ENCODE peak calls at places on chromosome 2, in four cellular contexts. Y is neural crest cell, M is foreskin keratinocyte, A is sigmoid colon. I is an unnamed sample.

GRCh38 chr2:133776936-133777587 is 208.8 kb upstream of the NCKAP5 start:
- DNase-seq in A (no peak), Y (no peak), M (no peak), I (no peak)

GRCh38 chr2:200700856-200701255 is 110.9 kb upstream of the BZW1 start:
- DNase-seq in M (no peak), Y (no peak), A (no peak), I (no peak)

GRCh38 chr2:70759446-70759845 is 8.6 kb downstream of the ADD2 start:
- DNase-seq in A (no peak), Y (no peak), M (no peak), I (no peak)

GRCh38 chr2:206031162-206031784 is 54.7 kb downstream of the INO80D start:
- DNase-seq in A (no peak), M (peak), Y (no peak), I (no peak)

GRCh38 chr2:28296904-28297303 is 95.8 kb upstream of the FOSL2 start:
- DNase-seq in M (peak), Y (no peak), A (no peak), I (no peak)

GRCh38 chr2:73593676-73594075 is 48.5 kb downstream of the NAT8 start:
- DNase-seq in M (no peak), A (no peak), Y (no peak), I (no peak)

GRCh38 chr2:6863792-6864191 is 1.9 kb downstream of the CMPK2 start:
- DNase-seq in Y (no peak), A (peak), M (no peak), I (no peak)

GRCh38 chr2:8327371-8328100 is 354.3 kb upstream of the ID2 start:
- DNase-seq in A (no peak), Y (no peak), M (no peak), I (no peak)

GRCh38 chr2:69544951-69545350 is 98.6 kb downstream of the AAK1 start:
- DNase-seq in M (no peak), Y (no peak), A (no peak), I (no peak)

GRCh38 chr2:223800908-223801307 is 36.5 kb downstream of the AP1S3 start:
- DNase-seq in Y (no peak), M (no peak), A (no peak), I (no peak)

GRCh38 chr2:20578895-20579825 is 71.7 kb downstream of the HS1BP3 start:
- DNase-seq in M (peak), A (peak), Y (peak), I (no peak)

GRCh38 chr2:19844750-19845149 is 57.0 kb downstream of the TTC32 start:
- DNase-seq in Y (no peak), A (no peak), M (no peak), I (peak)

GRCh38 chr2:168874368-168875005 is 15.7 kb downstream of the SPC25 start:
- DNase-seq in A (no peak), M (no peak), Y (no peak), I (no peak)

DNA sequence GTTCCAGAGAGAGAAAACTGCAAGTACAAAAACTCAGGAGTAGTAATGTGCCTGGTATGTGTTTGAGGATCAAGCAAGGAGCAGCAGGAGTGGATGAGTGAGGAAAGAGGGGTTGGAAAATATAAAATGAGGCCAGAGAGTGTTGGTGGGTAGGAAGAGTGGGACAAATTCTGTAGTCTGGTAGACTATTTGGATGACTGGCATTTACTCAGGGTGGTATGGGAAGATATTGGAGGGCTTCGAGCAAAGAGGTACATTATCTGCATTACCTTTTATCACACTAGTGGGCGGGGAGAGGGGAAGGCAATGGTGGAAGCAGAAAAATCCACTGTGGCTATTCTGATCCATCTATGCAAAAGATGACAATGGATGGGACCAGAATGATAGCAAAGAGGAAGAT is 381.7 kb upstream of the VWC2L start:
- DNase-seq in Y (no peak), M (no peak), A (no peak), I (no peak)
- TF ChIP-seq CTCF in Y (no peak), M (no peak), A (no peak), I (no peak)

GRCh38 chr2:219388845-219389156 is 1.1 kb upstream of the DNPEP start:
- DNase-seq in M (no peak), Y (no peak), A (no peak), I (no peak)
- TF ChIP-seq CTCF in M (no peak), Y (no peak), A (no peak), I (no peak)

DNA sequence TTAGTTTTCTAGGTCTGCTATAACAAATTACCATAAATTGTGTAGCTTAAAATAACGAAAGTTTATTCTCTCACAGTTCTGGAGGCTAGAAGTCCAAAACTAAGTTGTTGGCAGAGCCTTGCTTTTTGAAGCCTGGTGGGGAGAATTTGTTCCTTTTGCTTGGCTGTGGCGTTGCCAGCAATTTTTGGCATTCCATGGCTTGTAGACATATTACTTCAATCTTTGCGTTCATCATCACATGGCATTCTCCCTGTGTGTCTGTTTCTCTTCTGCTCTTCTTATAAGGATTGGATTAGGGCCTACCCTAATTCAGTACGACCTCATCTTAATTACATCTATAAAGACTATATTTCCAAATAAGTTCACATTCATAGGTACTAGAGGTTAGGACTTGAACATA is 217.7 kb downstream of the MBD5 start:
- DNase-seq in Y (no peak), A (no peak), M (no peak), I (no peak)
- TF ChIP-seq CTCF in Y (no peak), A (no peak), M (no peak), I (no peak)

GRCh38 chr2:240151477-240152031 is 11.1 kb upstream of the OTOS start:
- DNase-seq in A (no peak), M (no peak), Y (no peak), I (no peak)

GRCh38 chr2:240147382-240147781 is 6.9 kb upstream of the OTOS start:
- DNase-seq in Y (no peak), A (no peak), M (no peak), I (no peak)

GRCh38 chr2:240147911-240148587 is 7.6 kb upstream of the OTOS start:
- DNase-seq in Y (no peak), A (no peak), M (peak), I (no peak)

GRCh38 chr2:240153418-240153817 is 13.0 kb upstream of the OTOS start:
- DNase-seq in Y (no peak), M (no peak), A (peak), I (no peak)

GRCh38 chr2:240149943-240150784 is 9.7 kb upstream of the OTOS start:
- DNase-seq in Y (peak), M (no peak), A (no peak), I (no peak)
- TF ChIP-seq CTCF in Y (peak), M (peak), A (peak), I (peak)

DNA sequence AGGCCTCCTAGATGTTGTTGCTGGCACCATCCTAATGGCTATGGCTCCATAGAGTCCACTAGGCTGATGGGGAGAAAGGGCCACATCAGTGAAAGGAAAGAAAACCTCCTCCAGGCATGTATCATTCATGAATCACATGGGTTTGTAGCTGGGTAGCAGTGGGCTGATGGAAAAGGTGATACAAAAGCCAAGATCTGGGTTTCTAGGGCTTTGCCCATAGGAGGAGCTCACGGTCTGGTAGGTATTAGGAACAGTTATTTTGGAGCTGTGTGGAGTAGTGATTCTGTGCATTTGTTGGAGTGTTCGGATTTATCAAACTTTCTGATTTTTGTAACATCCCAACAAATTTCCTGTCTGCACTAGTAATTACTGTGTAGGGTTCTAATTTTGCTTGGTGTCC is 259.2 kb downstream of the SLC4A3 start:
- DNase-seq in A (no peak), Y (no peak), M (peak), I (no peak)
- TF ChIP-seq CTCF in A (no peak), Y (peak), M (peak), I (peak)

GRCh38 chr2:239753537-239753936 is 271.6 kb downstream of the NDUFA10 start:
- DNase-seq in Y (no peak), A (no peak), M (no peak), I (no peak)

GRCh38 chr2:239750045-239750835 is 274.9 kb downstream of the NDUFA10 start:
- DNase-seq in M (no peak), Y (no peak), A (no peak), I (no peak)

GRCh38 chr2:239750929-239751718 is 274.0 kb downstream of the NDUFA10 start:
- DNase-seq in Y (no peak), M (no peak), A (no peak), I (no peak)

GRCh38 chr2:239749272-239749873 is 275.8 kb downstream of the NDUFA10 start:
- DNase-seq in M (no peak), Y (no peak), A (no peak), I (no peak)

GRCh38 chr2:239751719-239752355 is 273.3 kb downstream of the NDUFA10 start:
- DNase-seq in M (no peak), A (no peak), Y (no peak), I (no peak)
- TF ChIP-seq CTCF in M (no peak), A (no peak), Y (no peak), I (no peak)

GRCh38 chr2:165778653-165779451 is 15.2 kb downstream of the GALNT3 start:
- DNase-seq in Y (no peak), M (no peak), A (no peak), I (no peak)
- TF ChIP-seq CTCF in Y (peak), M (peak), A (no peak), I (peak)

GRCh38 chr2:182132605-182133004 is 147.0 kb downstream of the PPP1R1C start:
- DNase-seq in M (no peak), A (no peak), Y (no peak), I (no peak)
- TF ChIP-seq CTCF in M (peak), A (no peak), Y (peak), I (peak)

GRCh38 chr2:65382776-65383357 is 49.5 kb downstream of the SPRED2 start:
- DNase-seq in M (peak), Y (no peak), A (peak), I (peak)
- TF ChIP-seq CTCF in M (peak), Y (no peak), A (no peak), I (no peak)

DNA sequence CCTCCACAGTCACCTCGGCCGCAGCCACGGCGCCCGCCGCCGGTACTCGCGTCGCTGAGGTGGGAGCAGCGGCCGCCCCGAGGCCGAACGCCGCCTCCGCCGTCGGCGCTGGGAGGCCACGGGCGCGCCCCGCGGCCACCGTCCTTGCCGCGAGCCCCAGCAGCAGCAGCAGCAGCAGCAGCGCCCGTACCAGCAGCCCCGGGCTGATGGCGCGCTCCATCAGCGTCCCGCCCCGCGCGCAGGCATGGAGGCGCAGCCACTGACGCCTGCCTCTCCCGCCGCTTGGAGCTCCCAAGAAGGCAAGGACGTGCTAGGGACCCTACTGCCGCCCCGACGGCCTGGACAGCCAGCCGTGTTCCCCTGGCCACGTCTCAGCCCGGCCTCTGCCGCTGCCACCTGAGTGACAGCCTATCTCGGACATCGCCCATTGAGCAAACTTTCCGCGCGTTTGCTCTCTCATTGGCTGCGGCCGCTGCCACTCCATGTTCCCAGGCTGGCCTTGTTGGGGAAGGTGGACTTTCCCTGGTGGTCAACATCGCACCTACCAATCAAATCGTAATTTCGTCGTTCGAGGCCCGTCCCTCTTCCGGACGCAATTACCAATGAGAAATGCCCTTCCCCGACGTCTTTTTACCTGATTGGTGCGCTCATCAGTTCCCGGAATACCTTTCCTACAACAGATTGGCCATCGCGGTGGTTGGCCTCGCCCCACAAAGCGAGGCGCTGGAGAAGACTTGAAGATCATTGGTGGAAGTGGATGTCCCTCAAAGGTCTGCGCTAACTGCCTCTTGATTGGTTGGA is at the start of gene EIF2AK3:
- DNase-seq in M (peak), Y (peak), A (peak), I (peak)
- TF ChIP-seq CTCF in M (no peak), Y (peak), A (no peak), I (peak)